ENCODE peak calls at places on chromosomes 6 and 20, in six cellular contexts. A is GM10248; Y is stimulated activated CD8-positive, alpha-beta memory T cell treated with anti-CD3 and anti-CD28 coated beads, Interleukin-7, amount 100 ng/mL, for 4 hours; B is activated T-cell treated with anti-CD3 and anti-CD28 coated beads for 24 hours; M is T-helper 1 cell; S is heart right ventricle. R is an unnamed sample.

GRCh38 chr6:156028310-156029131 is 572.9 kb upstream of the NOX3 start:
- DNase-seq in A (no peak), Y (no peak), B (no peak), M (no peak), S (no peak), R (no peak)

GRCh38 chr6:11366183-11366933 is 133.9 kb upstream of the NEDD9 start:
- DNase-seq in A (peak; percentile 72), Y (peak; percentile 45), B (peak; percentile 41), M (peak; percentile 92), S (no peak), R (peak; percentile 42)

GRCh38 chr6:4939241-4939640 is 64.6 kb downstream of the RPP40 start:
- DNase-seq in A (no peak), Y (no peak), B (no peak), M (no peak), S (no peak), R (no peak)

GRCh38 chr6:21935561-21936028 is 342.0 kb downstream of the SOX4 start:
- DNase-seq in A (no peak), Y (no peak), B (no peak), M (peak; percentile 14), S (peak; percentile 15), R (peak; percentile 16)

GRCh38 chr20:41854765-41855164 is 236.6 kb upstream of the CHD6 start:
- DNase-seq in A (no peak), Y (no peak), B (no peak), M (no peak), S (no peak), R (no peak)

GRCh38 chr6:96651816-96652215 is 88.9 kb downstream of the FHL5 start:
- DNase-seq in A (no peak), Y (no peak), B (no peak), M (no peak), S (no peak), R (no peak)

GRCh38 chr6:106620931-106621672 is 8.2 kb downstream of the RTN4IP1 start:
- DNase-seq in A (no peak), Y (no peak), B (no peak), M (no peak), S (no peak), R (no peak)

GRCh38 chr6:166907871-166908806 is 48.2 kb downstream of the RNASET2 start:
- DNase-seq in A (no peak), Y (no peak), B (no peak), M (no peak), S (no peak), R (no peak)

GRCh38 chr6:98946877-98947410 is 802 bp downstream of the FBXL4 start:
- DNase-seq in A (no peak), Y (no peak), B (peak; percentile 13), M (peak; percentile 53), S (peak; percentile 7), R (peak; percentile 31)

GRCh38 chr6:85111481-85112001 is 338.3 kb upstream of the NT5E start:
- DNase-seq in A (no peak), Y (no peak), B (no peak), M (no peak), S (no peak), R (no peak)

GRCh38 chr6:38567436-38567835 is 72.3 kb downstream of the BTBD9 start:
- DNase-seq in A (no peak), Y (no peak), B (no peak), M (no peak), S (peak; percentile 82), R (no peak)

GRCh38 chr6:164439331-164439730 is 870.1 kb downstream of the C6orf118 start:
- DNase-seq in A (no peak), Y (no peak), B (no peak), M (no peak), S (no peak), R (no peak)

GRCh38 chr6:20205722-20206154 is 6.5 kb downstream of the MBOAT1 start:
- DNase-seq in A (no peak), Y (no peak), B (no peak), M (no peak), S (no peak), R (peak; percentile 26)

GRCh38 chr6:71879016-71879415 is 7.3 kb upstream of the RIMS1 start:
- DNase-seq in A (no peak), Y (no peak), B (no peak), M (no peak), S (no peak), R (no peak)

GRCh38 chr6:123022980-123023379 is 26.9 kb downstream of the CLVS2 start:
- DNase-seq in A (no peak), Y (no peak), B (no peak), M (no peak), S (no peak), R (no peak)

GRCh38 chr20:59925894-59926293 is 7.5 kb downstream of the SYCP2 start:
- DNase-seq in A (no peak), Y (no peak), B (no peak), M (no peak), S (no peak), R (no peak)

GRCh38 chr6:144678844-144679243 is 393.7 kb downstream of the UTRN start:
- DNase-seq in A (no peak), Y (no peak), B (no peak), M (no peak), S (no peak), R (peak; percentile 28)

GRCh38 chr6:158060447-158061360 is 79.0 kb downstream of the SYNJ2 start:
- DNase-seq in A (no peak), Y (no peak), B (no peak), M (no peak), S (peak; percentile 82), R (no peak)

GRCh38 chr6:148493374-148493773 is 150.7 kb downstream of the SASH1 start:
- DNase-seq in A (no peak), Y (no peak), B (no peak), M (no peak), S (no peak), R (no peak)

GRCh38 chr20:61940976-61941720 is 124.5 kb downstream of the TAF4 start:
- DNase-seq in A (no peak), Y (no peak), B (no peak), M (no peak), S (no peak), R (no peak)

GRCh38 chr6:18081025-18081668 is 41.3 kb downstream of the NHLRC1 start:
- DNase-seq in A (no peak), Y (no peak), B (no peak), M (no peak), S (no peak), R (no peak)

GRCh38 chr6:52144196-52145076 is 41.7 kb upstream of the IL17A start:
- DNase-seq in A (no peak), Y (no peak), B (no peak), M (peak; percentile 29), S (no peak), R (no peak)

GRCh38 chr20:52484438-52484837 is 292.9 kb upstream of the ZFP64 start:
- DNase-seq in A (no peak), Y (no peak), B (no peak), M (no peak), S (no peak), R (no peak)

GRCh38 chr6:132461958-132462357 is 51.0 kb downstream of the STX7 start:
- DNase-seq in A (no peak), Y (no peak), B (no peak), M (no peak), S (no peak), R (no peak)

GRCh38 chr20:37850724-37851123 is 52.2 kb upstream of the VSTM2L start:
- DNase-seq in A (no peak), Y (no peak), B (no peak), M (no peak), S (no peak), R (no peak)

GRCh38 chr6:81668615-81669047 is 83.8 kb downstream of the TENT5A start:
- DNase-seq in A (no peak), Y (no peak), B (no peak), M (no peak), S (peak; percentile 10), R (no peak)

GRCh38 chr6:139962663-139963314 is 588.3 kb upstream of the CITED2 start:
- DNase-seq in A (no peak), Y (no peak), B (no peak), M (no peak), S (peak; percentile 59), R (no peak)

GRCh38 chr6:132730560-132730959 is 16.7 kb upstream of the VNN1 start:
- DNase-seq in A (no peak), Y (no peak), B (no peak), M (no peak), S (no peak), R (no peak)